ENCODE peak calls at places on chromosomes 4 and X, in four cellular contexts. One of them, this sample, is unnamed.

GRCh38 chr4:107156443-107156842 is 120.3 kb upstream of the DKK2 start:
- DNase-seq in SK-N-SH: no peak
- DNase-seq in B cell: no peak
- DNase-seq in PC-3: no peak
- DNase-seq in this sample: peak

GRCh38 chrX:112512509-112512908 is 167.2 kb downstream of the LHFPL1 start:
- DNase-seq in SK-N-SH: no peak
- DNase-seq in B cell: no peak
- DNase-seq in PC-3: no peak
- DNase-seq in this sample: no peak

GRCh38 chr4:176137626-176138025 is 57.8 kb downstream of the SPATA4 start:
- DNase-seq in SK-N-SH: no peak
- DNase-seq in B cell: no peak
- DNase-seq in PC-3: peak
- DNase-seq in this sample: peak

GRCh38 chr4:10275696-10276095 is 159.1 kb upstream of the WDR1 start:
- DNase-seq in SK-N-SH: no peak
- DNase-seq in B cell: no peak
- DNase-seq in PC-3: no peak
- DNase-seq in this sample: no peak

GRCh38 chr4:137531951-137532868 is at the start of gene PCDH18:
- DNase-seq in SK-N-SH: peak
- DNase-seq in B cell: no peak
- DNase-seq in PC-3: peak
- DNase-seq in this sample: peak

GRCh38 chr4:112073201-112073600 is 72.1 kb upstream of the FAM241A start:
- DNase-seq in SK-N-SH: no peak
- DNase-seq in B cell: no peak
- DNase-seq in PC-3: no peak
- DNase-seq in this sample: peak

GRCh38 chrX:130789793-130790192 is 113.2 kb downstream of the ENOX2 start:
- DNase-seq in SK-N-SH: no peak
- DNase-seq in B cell: no peak
- DNase-seq in PC-3: no peak
- DNase-seq in this sample: no peak

GRCh38 chrX:133580630-133581029 is 165.3 kb upstream of the GPC4 start:
- DNase-seq in SK-N-SH: no peak
- DNase-seq in B cell: no peak
- DNase-seq in PC-3: peak
- DNase-seq in this sample: peak

GRCh38 chr4:38647096-38647819 is 16.7 kb upstream of the KLF3 start:
- DNase-seq in SK-N-SH: no peak
- DNase-seq in B cell: no peak
- DNase-seq in PC-3: no peak
- DNase-seq in this sample: no peak

GRCh38 chrX:1147641-1148515 is 64.6 kb downstream of the CRLF2 start:
- DNase-seq in SK-N-SH: no peak
- DNase-seq in B cell: no peak
- DNase-seq in PC-3: no peak
- DNase-seq in this sample: no peak

GRCh38 chr4:2741626-2742025 is 14.5 kb downstream of the TNIP2 start:
- DNase-seq in SK-N-SH: no peak
- DNase-seq in B cell: peak
- DNase-seq in PC-3: no peak
- DNase-seq in this sample: no peak

GRCh38 chr4:77601614-77602187 is 3.9 kb upstream of the CXCL13 start:
- DNase-seq in SK-N-SH: no peak
- DNase-seq in B cell: no peak
- DNase-seq in PC-3: no peak
- DNase-seq in this sample: peak

GRCh38 chr4:31788676-31789075 is 1068.5 kb downstream of the PCDH7 start:
- DNase-seq in SK-N-SH: no peak
- DNase-seq in B cell: no peak
- DNase-seq in PC-3: no peak
- DNase-seq in this sample: no peak

GRCh38 chr4:25172964-25173917 is 13.0 kb upstream of the SEPSECS start:
- DNase-seq in SK-N-SH: no peak
- DNase-seq in B cell: no peak
- DNase-seq in PC-3: peak
- DNase-seq in this sample: peak

GRCh38 chrX:39445336-39445735 is 644.1 kb downstream of the MID1IP1 start:
- DNase-seq in SK-N-SH: no peak
- DNase-seq in B cell: no peak
- DNase-seq in PC-3: peak
- DNase-seq in this sample: no peak

GRCh38 chr4:8245879-8246833 is 23.4 kb upstream of the HTRA3 start:
- DNase-seq in SK-N-SH: no peak
- DNase-seq in B cell: no peak
- DNase-seq in PC-3: no peak
- DNase-seq in this sample: no peak

GRCh38 chr4:182246401-182247205 is 3.4 kb downstream of the TENM3 start:
- DNase-seq in SK-N-SH: no peak
- DNase-seq in B cell: no peak
- DNase-seq in PC-3: no peak
- DNase-seq in this sample: peak

GRCh38 chrX:790031-790430 is 159.4 kb downstream of the SHOX start:
- DNase-seq in SK-N-SH: no peak
- DNase-seq in B cell: no peak
- DNase-seq in PC-3: no peak
- DNase-seq in this sample: no peak

GRCh38 chrX:9515464-9515863 is 50.6 kb downstream of the TBL1X start:
- DNase-seq in SK-N-SH: no peak
- DNase-seq in B cell: no peak
- DNase-seq in PC-3: no peak
- DNase-seq in this sample: no peak

GRCh38 chr4:108532187-108532586 is 88.2 kb upstream of the RPL34 start:
- DNase-seq in SK-N-SH: no peak
- DNase-seq in B cell: no peak
- DNase-seq in PC-3: no peak
- DNase-seq in this sample: no peak

GRCh38 chr4:151905197-151905596 is 144.4 kb upstream of the GATB start:
- DNase-seq in SK-N-SH: no peak
- DNase-seq in B cell: no peak
- DNase-seq in PC-3: no peak
- DNase-seq in this sample: no peak

GRCh38 chr4:104896623-104897296 is 249.9 kb upstream of the TET2 start:
- DNase-seq in SK-N-SH: no peak
- DNase-seq in B cell: no peak
- DNase-seq in PC-3: no peak
- DNase-seq in this sample: peak

GRCh38 chr4:133995243-133995960 is 206.2 kb downstream of the PABPC4L start:
- DNase-seq in SK-N-SH: no peak
- DNase-seq in B cell: no peak
- DNase-seq in PC-3: no peak
- DNase-seq in this sample: no peak

GRCh38 chr4:184649971-184650855 is 675 bp downstream of the PRIMPOL start:
- DNase-seq in SK-N-SH: peak
- DNase-seq in B cell: no peak
- DNase-seq in PC-3: peak
- DNase-seq in this sample: peak

GRCh38 chrX:102341867-102342266 is 94.9 kb downstream of the NXF2 start:
- DNase-seq in SK-N-SH: no peak
- DNase-seq in B cell: no peak
- DNase-seq in PC-3: peak
- DNase-seq in this sample: no peak

GRCh38 chrX:102345916-102346315 is 93.9 kb downstream of the NXF2B start:
- DNase-seq in SK-N-SH: peak
- DNase-seq in B cell: peak
- DNase-seq in PC-3: peak
- DNase-seq in this sample: peak
- TF ChIP-seq CTCF in SK-N-SH: peak
- TF ChIP-seq CTCF in B cell: peak
- TF ChIP-seq CTCF in PC-3: peak
- TF ChIP-seq CTCF in this sample: peak

DNA sequence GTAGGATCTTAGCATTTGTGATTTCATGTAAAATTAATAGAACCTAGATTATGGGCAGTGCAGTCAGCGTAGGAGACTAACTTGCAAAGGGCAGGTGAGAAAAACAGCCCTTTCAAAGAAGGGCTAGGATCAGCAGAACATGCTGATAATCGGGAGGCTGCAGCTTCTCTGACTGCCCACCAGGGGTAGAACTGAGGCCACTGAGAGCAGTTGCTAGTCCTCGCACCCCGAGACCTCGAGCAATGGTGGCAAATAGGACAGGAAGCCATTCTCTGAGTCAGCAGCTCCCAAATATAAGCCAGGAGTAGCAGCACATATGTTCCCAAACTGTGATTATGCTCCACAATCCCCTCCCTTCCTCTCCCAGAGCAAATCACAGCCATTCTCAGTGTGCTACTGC is 186.4 kb downstream of the MSL3 start:
- DNase-seq in SK-N-SH: peak
- DNase-seq in B cell: no peak
- DNase-seq in PC-3: peak
- DNase-seq in this sample: peak
- TF ChIP-seq CTCF in SK-N-SH: peak
- TF ChIP-seq CTCF in B cell: no peak
- TF ChIP-seq CTCF in PC-3: peak
- TF ChIP-seq CTCF in this sample: peak

GRCh38 chr4:3765271-3766206 is 646 bp upstream of the ADRA2C start:
- DNase-seq in SK-N-SH: peak
- DNase-seq in B cell: no peak
- DNase-seq in PC-3: peak
- DNase-seq in this sample: peak
- TF ChIP-seq CTCF in SK-N-SH: no peak
- TF ChIP-seq CTCF in B cell: no peak
- TF ChIP-seq CTCF in PC-3: no peak
- TF ChIP-seq CTCF in this sample: no peak

DNA sequence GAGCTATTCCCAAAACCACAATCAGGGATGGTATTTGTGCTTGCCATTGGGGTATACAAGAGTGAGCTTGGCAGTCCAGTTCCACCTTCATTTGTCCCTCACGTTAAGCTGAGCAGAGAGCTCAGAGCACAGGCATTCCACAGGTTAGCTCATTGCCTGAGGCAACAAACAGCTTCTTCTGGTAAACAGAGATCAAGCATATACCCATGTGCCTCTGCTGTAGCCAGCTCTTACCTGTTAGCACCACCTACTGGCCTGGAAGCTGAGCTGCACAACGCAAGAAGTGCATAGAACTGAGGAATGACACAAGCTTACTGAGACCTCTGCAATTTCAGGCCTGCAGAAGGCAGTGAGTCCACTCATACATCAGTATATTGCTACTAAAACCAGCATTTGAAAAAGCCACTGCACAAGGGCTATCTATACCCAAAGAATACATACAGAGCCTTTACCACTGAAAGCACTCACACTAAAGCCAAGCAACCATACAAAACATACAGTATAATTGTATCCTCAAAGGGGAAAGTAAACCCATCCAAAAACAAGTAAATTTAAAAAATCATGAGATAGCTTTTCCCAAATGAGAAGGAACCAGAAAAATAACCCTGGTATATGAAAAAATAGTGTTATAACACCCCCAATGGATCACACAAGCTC is 258.3 kb upstream of the GABRA2 start:
- DNase-seq in SK-N-SH: peak
- DNase-seq in B cell: no peak
- DNase-seq in PC-3: peak
- DNase-seq in this sample: peak
- TF ChIP-seq CTCF in SK-N-SH: peak
- TF ChIP-seq CTCF in B cell: no peak
- TF ChIP-seq CTCF in PC-3: peak
- TF ChIP-seq CTCF in this sample: peak

GRCh38 chrX:68498044-68498507 is 775 bp upstream of the YIPF6 start:
- DNase-seq in SK-N-SH: peak
- DNase-seq in B cell: no peak
- DNase-seq in PC-3: peak
- DNase-seq in this sample: peak
- TF ChIP-seq CTCF in SK-N-SH: peak
- TF ChIP-seq CTCF in B cell: no peak
- TF ChIP-seq CTCF in PC-3: peak
- TF ChIP-seq CTCF in this sample: peak

DNA sequence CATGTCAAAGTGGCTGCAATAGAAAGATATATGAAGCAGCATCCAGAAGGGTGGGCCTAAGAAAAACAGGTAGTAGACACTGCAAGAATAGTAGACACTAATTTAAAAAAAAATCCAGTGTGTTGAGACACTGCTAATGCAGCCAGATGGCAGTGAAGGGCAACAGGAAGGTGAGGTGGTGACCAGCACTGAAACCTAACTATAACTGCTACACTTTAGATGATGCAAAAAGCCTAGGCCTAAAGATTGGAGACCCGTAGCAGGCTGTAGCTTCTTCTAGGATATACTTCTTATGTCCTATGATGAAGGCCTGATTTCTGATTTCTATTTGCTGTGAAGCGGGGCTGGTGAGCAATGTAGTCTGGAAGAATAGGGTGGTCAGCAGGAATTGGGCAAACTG is 38.7 kb upstream of the SH3KBP1 start:
- DNase-seq in SK-N-SH: no peak
- DNase-seq in B cell: no peak
- DNase-seq in PC-3: no peak
- DNase-seq in this sample: no peak
- TF ChIP-seq CTCF in SK-N-SH: no peak
- TF ChIP-seq CTCF in B cell: no peak
- TF ChIP-seq CTCF in PC-3: peak
- TF ChIP-seq CTCF in this sample: no peak

GRCh38 chr4:87219648-87220093 is 747 bp downstream of the KLHL8 start:
- DNase-seq in SK-N-SH: no peak
- DNase-seq in B cell: peak
- DNase-seq in PC-3: peak
- DNase-seq in this sample: peak
- TF ChIP-seq CTCF in SK-N-SH: peak
- TF ChIP-seq CTCF in B cell: peak
- TF ChIP-seq CTCF in PC-3: peak
- TF ChIP-seq CTCF in this sample: peak

GRCh38 chrX:113743069-113743468 is 840.8 kb upstream of the HTR2C start:
- DNase-seq in SK-N-SH: no peak
- DNase-seq in B cell: peak
- DNase-seq in PC-3: no peak
- DNase-seq in this sample: no peak

GRCh38 chrX:113747274-113747973 is 836.5 kb upstream of the HTR2C start:
- DNase-seq in SK-N-SH: no peak
- DNase-seq in B cell: no peak
- DNase-seq in PC-3: no peak
- DNase-seq in this sample: no peak

DNA sequence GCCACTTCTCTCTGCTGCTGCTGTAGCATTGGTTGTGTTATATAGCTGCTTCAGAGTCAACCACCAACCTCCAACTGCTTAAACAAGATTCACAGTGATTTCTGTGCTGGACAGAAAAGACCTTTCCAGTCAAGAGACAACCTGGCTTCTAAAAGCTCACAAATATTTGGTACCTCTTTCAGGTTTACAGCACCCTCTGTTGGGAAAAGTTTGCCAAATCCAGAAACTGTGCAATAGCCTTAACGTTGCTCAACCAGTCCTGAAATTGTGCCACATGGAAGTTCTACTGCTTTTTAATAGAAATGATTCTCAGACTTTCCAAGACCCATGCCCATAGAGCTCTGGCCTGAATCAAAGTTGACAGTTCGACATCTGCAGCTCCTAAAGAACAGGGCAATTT is 842.1 kb upstream of the HTR2C start:
- DNase-seq in SK-N-SH: peak
- DNase-seq in B cell: no peak
- DNase-seq in PC-3: peak
- DNase-seq in this sample: peak
- TF ChIP-seq CTCF in SK-N-SH: peak
- TF ChIP-seq CTCF in B cell: no peak
- TF ChIP-seq CTCF in PC-3: no peak
- TF ChIP-seq CTCF in this sample: peak